ENCODE peak calls at places on chromosomes 4 and X, in five cellular contexts. G, A, M, Z and B are unnamed samples.
A peak's percentile ranks its signal among the peaks of the same experiment; 100 is the strongest.

GRCh38 chrX:105191878-105192277 is 28.6 kb downstream of the TEX13A start:
- DNase-seq in G (peak; percentile 8), A (no peak), M (peak; percentile 46), Z (no peak), B (no peak)

GRCh38 chrX:37781808-37782207 is 1.9 kb downstream of the CYBB start:
- DNase-seq in G (no peak), A (no peak), M (no peak), Z (no peak), B (no peak)

GRCh38 chrX:397575-397974 is 10.9 kb upstream of the PPP2R3B start:
- DNase-seq in G (no peak), A (no peak), M (peak; percentile 59), Z (no peak), B (no peak)

GRCh38 chrX:46039526-46039925 is 505.7 kb downstream of the ZNF674 start:
- DNase-seq in G (no peak), A (no peak), M (no peak), Z (no peak), B (no peak)

GRCh38 chr4:85548116-85548515 is 73.2 kb downstream of the ARHGAP24 start:
- DNase-seq in G (peak; percentile 6), A (no peak), M (no peak), Z (no peak), B (no peak)

GRCh38 chrX:9635805-9636204 is 129.8 kb downstream of the GPR143 start:
- DNase-seq in G (no peak), A (no peak), M (no peak), Z (no peak), B (no peak)

GRCh38 chr4:154186888-154187287 is 304.7 kb downstream of the DCHS2 start:
- DNase-seq in G (no peak), A (no peak), M (no peak), Z (no peak), B (no peak)

GRCh38 chr4:64248151-64248550 is 161.1 kb downstream of the TECRL start:
- DNase-seq in G (no peak), A (no peak), M (no peak), Z (no peak), B (no peak)

GRCh38 chrX:87697409-87697808 is 179.8 kb downstream of the KLHL4 start:
- DNase-seq in G (no peak), A (no peak), M (no peak), Z (no peak), B (no peak)

GRCh38 chrX:28843817-28844216 is 256.6 kb downstream of the IL1RAPL1 start:
- DNase-seq in G (no peak), A (no peak), M (no peak), Z (no peak), B (no peak)

GRCh38 chrX:103431316-103431715 is 55.0 kb downstream of the BEX3 start:
- DNase-seq in G (no peak), A (no peak), M (no peak), Z (no peak), B (no peak)

GRCh38 chr4:8188085-8188484 is 11.0 kb upstream of the SH3TC1 start:
- DNase-seq in G (peak; percentile 36), A (no peak), M (no peak), Z (no peak), B (no peak)

GRCh38 chr4:148041606-148042324 is 309.9 kb downstream of the ARHGAP10 start:
- DNase-seq in G (no peak), A (no peak), M (no peak), Z (no peak), B (no peak)

GRCh38 chr4:148044889-148045352 is 313.0 kb downstream of the ARHGAP10 start:
- DNase-seq in G (peak; percentile 21), A (peak; percentile 3), M (no peak), Z (peak; percentile 43), B (peak; percentile 11)

DNA sequence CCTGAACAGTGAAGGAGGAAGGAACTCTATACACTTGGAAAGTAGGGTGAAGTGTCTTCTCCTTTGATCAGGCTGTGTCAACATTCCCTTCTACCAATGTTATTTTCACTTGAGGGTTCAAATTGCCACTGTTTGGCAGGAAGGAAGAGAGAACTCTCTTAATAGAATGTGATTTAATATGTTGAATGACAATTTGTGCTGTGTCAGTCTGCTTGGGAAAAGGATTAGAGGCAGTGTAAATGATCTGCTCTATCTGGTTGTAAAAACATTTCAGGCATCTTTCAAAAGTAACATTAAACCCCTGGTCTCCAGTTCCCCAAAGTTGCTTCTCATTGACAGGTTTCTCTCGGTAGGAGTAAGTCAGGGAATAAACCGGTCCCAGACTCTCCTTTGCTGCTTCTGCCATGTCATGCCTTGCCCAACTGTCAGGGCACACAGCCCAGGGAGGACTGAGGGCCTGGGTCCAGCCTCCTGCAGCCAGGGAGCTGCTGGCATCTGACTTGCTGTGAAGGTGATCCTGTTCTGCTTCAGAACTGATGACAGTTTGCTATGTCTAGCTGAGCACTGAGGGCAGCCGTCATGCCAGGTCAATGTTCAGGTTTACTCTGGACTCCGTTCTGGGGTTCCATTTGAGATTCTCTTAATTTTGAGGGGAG is 312.2 kb downstream of the ARHGAP10 start:
- DNase-seq in G (no peak), A (no peak), M (no peak), Z (no peak), B (no peak)
- H3K4me3 ChIP-seq in G (no peak overlapping the region), A (no peak overlapping the region), M (no peak overlapping the region), Z (no peak overlapping the region), B (no peak overlapping the region)

DNA sequence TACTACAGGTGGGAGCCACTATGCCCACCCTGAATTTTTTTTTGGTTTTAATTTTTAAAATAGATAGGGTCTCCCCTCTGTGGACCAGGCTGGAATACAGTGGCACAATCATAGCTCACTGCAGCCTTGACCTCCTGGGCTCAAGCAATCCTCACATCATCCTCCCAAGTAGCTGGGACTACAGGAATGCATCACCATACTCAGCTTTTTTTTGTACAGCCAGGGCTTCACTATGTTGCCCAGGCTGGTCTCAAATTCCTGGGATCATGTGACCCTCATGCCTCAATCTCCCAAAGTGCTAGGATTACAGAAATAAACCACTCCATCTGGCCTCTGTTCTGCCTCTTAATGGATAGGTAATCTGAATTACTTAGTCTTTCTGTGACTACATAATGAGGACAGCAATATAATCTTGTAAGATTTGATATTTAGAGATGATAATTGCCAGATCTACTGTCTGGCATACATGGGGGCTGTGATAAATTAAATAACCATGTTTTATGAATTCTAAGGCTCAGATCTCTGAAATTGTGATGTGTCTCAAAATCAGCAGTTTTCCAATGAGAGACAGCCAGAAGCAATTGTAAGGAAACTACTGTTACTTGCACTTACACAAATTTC is 26.7 kb downstream of the PDS5A start:
- DNase-seq in G (peak; percentile 19), A (no peak), M (no peak), Z (no peak), B (no peak)
- H4K20me1 ChIP-seq in G (peaks cover 75% of the 10 kb centered on the region), A (peaks cover 9% of the 10 kb centered on the region), M (no peaks in the 10 kb centered on the region), Z (no peaks in the 10 kb centered on the region), B (peaks cover 4% of the 10 kb centered on the region)

GRCh38 chrX:151175283-151176062 is 911 bp upstream of the GPR50 start:
- DNase-seq in G (no peak), A (no peak), M (peak; percentile 51), Z (no peak), B (peak; percentile 0)

GRCh38 chrX:151178746-151179145 is 2.4 kb downstream of the GPR50 start:
- DNase-seq in G (no peak), A (no peak), M (no peak), Z (no peak), B (no peak)

GRCh38 chrX:151177141-151178027 is 1.0 kb downstream of the GPR50 start:
- DNase-seq in G (no peak), A (no peak), M (peak; percentile 66), Z (no peak), B (no peak)

GRCh38 chrX:151176351-151176750 is at the start of gene GPR50:
- DNase-seq in G (no peak), A (no peak), M (no peak), Z (no peak), B (no peak)

GRCh38 chrX:151174581-151175282 is 1.7 kb upstream of the GPR50 start:
- DNase-seq in G (no peak), A (no peak), M (peak; percentile 70), Z (no peak), B (no peak)
- TF ChIP-seq TAF1 in G (no peak), A (no peak), M (no peak), Z (no peak), B (no peak)

GRCh38 chr4:113050837-113051236 is 1.4 kb downstream of the ANK2 start:
- DNase-seq in G (no peak), A (no peak), M (no peak), Z (no peak), B (no peak)
- H3K4me3 ChIP-seq in G (no peak overlapping the region), A (no peak overlapping the region), M (no peak overlapping the region), Z (no peak overlapping the region), B (no peak overlapping the region)